ENCODE peak calls at places on chromosome 17, in eight cellular contexts. One of them, this sample, is unnamed.

GRCh38 chr17:21149626-21150025 is 22.9 kb downstream of the DHRS7B start:
- DNase-seq in fibroblast of gingiva: no peak
- DNase-seq in activated T-helper 9 cell treated with anti-CD3 and anti-CD28 coated beads, Interleukin-2, amount 50 U/mL, for 16 hours: no peak
- DNase-seq in effector CD4-positive, alpha-beta T cell: no peak
- DNase-seq in EL: no peak
- DNase-seq in natural killer cell: no peak
- DNase-seq in AG20443: no peak
- DNase-seq in CD8-positive, alpha-beta memory T cell: no peak
- DNase-seq in this sample: no peak

GRCh38 chr17:40060887-40061480 is 1.8 kb upstream of the THRA start:
- DNase-seq in fibroblast of gingiva: no peak
- DNase-seq in activated T-helper 9 cell treated with anti-CD3 and anti-CD28 coated beads, Interleukin-2, amount 50 U/mL, for 16 hours: no peak
- DNase-seq in effector CD4-positive, alpha-beta T cell: no peak
- DNase-seq in EL: no peak
- DNase-seq in natural killer cell: no peak
- DNase-seq in AG20443: no peak
- DNase-seq in CD8-positive, alpha-beta memory T cell: no peak
- DNase-seq in this sample: no peak

GRCh38 chr17:56635640-56636039 is 42.1 kb downstream of the NOG start:
- DNase-seq in fibroblast of gingiva: no peak
- DNase-seq in activated T-helper 9 cell treated with anti-CD3 and anti-CD28 coated beads, Interleukin-2, amount 50 U/mL, for 16 hours: no peak
- DNase-seq in effector CD4-positive, alpha-beta T cell: no peak
- DNase-seq in EL: peak
- DNase-seq in natural killer cell: no peak
- DNase-seq in AG20443: no peak
- DNase-seq in CD8-positive, alpha-beta memory T cell: no peak
- DNase-seq in this sample: no peak

GRCh38 chr17:65975878-65976277 is 216.1 kb downstream of the CEP112 start:
- DNase-seq in fibroblast of gingiva: no peak
- DNase-seq in activated T-helper 9 cell treated with anti-CD3 and anti-CD28 coated beads, Interleukin-2, amount 50 U/mL, for 16 hours: no peak
- DNase-seq in effector CD4-positive, alpha-beta T cell: no peak
- DNase-seq in EL: no peak
- DNase-seq in natural killer cell: no peak
- DNase-seq in AG20443: no peak
- DNase-seq in CD8-positive, alpha-beta memory T cell: no peak
- DNase-seq in this sample: no peak

GRCh38 chr17:41003926-41004325 is 4.2 kb upstream of the KRTAP3-2 start:
- DNase-seq in fibroblast of gingiva: no peak
- DNase-seq in activated T-helper 9 cell treated with anti-CD3 and anti-CD28 coated beads, Interleukin-2, amount 50 U/mL, for 16 hours: no peak
- DNase-seq in effector CD4-positive, alpha-beta T cell: no peak
- DNase-seq in EL: no peak
- DNase-seq in natural killer cell: no peak
- DNase-seq in AG20443: no peak
- DNase-seq in CD8-positive, alpha-beta memory T cell: no peak
- DNase-seq in this sample: no peak

GRCh38 chr17:76994237-76994637 is 126.0 kb downstream of the MGAT5B start:
- DNase-seq in fibroblast of gingiva: no peak
- DNase-seq in activated T-helper 9 cell treated with anti-CD3 and anti-CD28 coated beads, Interleukin-2, amount 50 U/mL, for 16 hours: no peak
- DNase-seq in effector CD4-positive, alpha-beta T cell: no peak
- DNase-seq in EL: no peak
- DNase-seq in natural killer cell: no peak
- DNase-seq in AG20443: no peak
- DNase-seq in CD8-positive, alpha-beta memory T cell: no peak
- DNase-seq in this sample: no peak

GRCh38 chr17:978110-979093 is 1.2 kb downstream of the NXN start:
- DNase-seq in fibroblast of gingiva: peak
- DNase-seq in activated T-helper 9 cell treated with anti-CD3 and anti-CD28 coated beads, Interleukin-2, amount 50 U/mL, for 16 hours: no peak
- DNase-seq in effector CD4-positive, alpha-beta T cell: no peak
- DNase-seq in EL: peak
- DNase-seq in natural killer cell: no peak
- DNase-seq in AG20443: peak
- DNase-seq in CD8-positive, alpha-beta memory T cell: no peak
- DNase-seq in this sample: peak

GRCh38 chr17:45144199-45145034 is 3.9 kb upstream of the HEXIM1 start:
- DNase-seq in fibroblast of gingiva: peak
- DNase-seq in activated T-helper 9 cell treated with anti-CD3 and anti-CD28 coated beads, Interleukin-2, amount 50 U/mL, for 16 hours: no peak
- DNase-seq in effector CD4-positive, alpha-beta T cell: no peak
- DNase-seq in EL: no peak
- DNase-seq in natural killer cell: no peak
- DNase-seq in AG20443: peak
- DNase-seq in CD8-positive, alpha-beta memory T cell: no peak
- DNase-seq in this sample: no peak

GRCh38 chr17:81735181-81736102 is 23.4 kb downstream of the SLC25A10 start:
- DNase-seq in fibroblast of gingiva: no peak
- DNase-seq in activated T-helper 9 cell treated with anti-CD3 and anti-CD28 coated beads, Interleukin-2, amount 50 U/mL, for 16 hours: no peak
- DNase-seq in effector CD4-positive, alpha-beta T cell: no peak
- DNase-seq in EL: peak
- DNase-seq in natural killer cell: no peak
- DNase-seq in AG20443: peak
- DNase-seq in CD8-positive, alpha-beta memory T cell: no peak
- DNase-seq in this sample: peak

GRCh38 chr17:63928172-63928666 is 3.9 kb downstream of the CD79B start:
- DNase-seq in fibroblast of gingiva: no peak
- DNase-seq in activated T-helper 9 cell treated with anti-CD3 and anti-CD28 coated beads, Interleukin-2, amount 50 U/mL, for 16 hours: no peak
- DNase-seq in effector CD4-positive, alpha-beta T cell: no peak
- DNase-seq in EL: no peak
- DNase-seq in natural killer cell: no peak
- DNase-seq in AG20443: no peak
- DNase-seq in CD8-positive, alpha-beta memory T cell: no peak
- DNase-seq in this sample: no peak

GRCh38 chr17:79048826-79049755 is 25.1 kb downstream of the C1QTNF1 start:
- DNase-seq in fibroblast of gingiva: no peak
- DNase-seq in activated T-helper 9 cell treated with anti-CD3 and anti-CD28 coated beads, Interleukin-2, amount 50 U/mL, for 16 hours: no peak
- DNase-seq in effector CD4-positive, alpha-beta T cell: no peak
- DNase-seq in EL: no peak
- DNase-seq in natural killer cell: no peak
- DNase-seq in AG20443: no peak
- DNase-seq in CD8-positive, alpha-beta memory T cell: no peak
- DNase-seq in this sample: no peak

GRCh38 chr17:4719684-4720221 is 9.3 kb downstream of the ARRB2 start:
- DNase-seq in fibroblast of gingiva: no peak
- DNase-seq in activated T-helper 9 cell treated with anti-CD3 and anti-CD28 coated beads, Interleukin-2, amount 50 U/mL, for 16 hours: no peak
- DNase-seq in effector CD4-positive, alpha-beta T cell: no peak
- DNase-seq in EL: no peak
- DNase-seq in natural killer cell: no peak
- DNase-seq in AG20443: no peak
- DNase-seq in CD8-positive, alpha-beta memory T cell: no peak
- DNase-seq in this sample: no peak

This sample was measured in foreskin fibroblast.